ENCODE peak calls at places on chromosomes 11 and 22, in nine cellular contexts. Z is RKO; X is COR-L47; L is body of pancreas; U is MCF 10A; T is posterior vena cava; Y is NCI-H774; V is HS-5; B is naive thymus-derived CD4-positive, alpha-beta T cell. M is an unnamed sample.

GRCh38 chr11:8959546-8960166 is 4.6 kb downstream of the TMEM9B start:
- DNase-seq in X (peak; percentile 57), Z (peak; percentile 90), U (peak; percentile 87), B (no peak), L (peak; percentile 26), Y (peak; percentile 7), T (no peak), V (peak; percentile 67), M (peak; percentile 1)

GRCh38 chr22:37626144-37626543 is 13.3 kb upstream of the SH3BP1 start:
- DNase-seq in B (no peak), Y (no peak), V (no peak), U (no peak), Z (no peak), T (peak; percentile 93), X (peak; percentile 10), L (peak; percentile 52), M (no peak)

GRCh38 chr11:13776134-13776815 is 107.8 kb downstream of the FAR1 start:
- DNase-seq in U (peak; percentile 34), T (no peak), X (peak; percentile 52), Z (peak; percentile 11), L (no peak), V (no peak), Y (no peak), B (no peak), M (no peak)

GRCh38 chr11:130189492-130190210 is 30.1 kb downstream of the ST14 start:
- DNase-seq in Y (no peak), V (no peak), T (no peak), L (no peak), X (no peak), Z (no peak), B (no peak), U (no peak), M (no peak)

GRCh38 chr11:2807276-2807681 is 78.3 kb downstream of the CDKN1C start:
- DNase-seq in U (no peak), V (no peak), Y (peak; percentile 18), Z (no peak), T (peak; percentile 89), L (peak; percentile 86), X (peak; percentile 12), B (no peak), M (no peak)

GRCh38 chr11:36056160-36056751 is 112.4 kb downstream of the LDLRAD3 start:
- DNase-seq in T (no peak), B (no peak), L (peak; percentile 63), V (no peak), X (peak; percentile 24), Z (no peak), U (peak; percentile 61), Y (peak; percentile 27), M (no peak)

GRCh38 chr11:27405134-27405533 is 42.1 kb upstream of the CCDC34 start:
- DNase-seq in T (no peak), Z (no peak), U (no peak), V (no peak), L (no peak), X (no peak), B (no peak), Y (no peak), M (no peak)

GRCh38 chr11:112163875-112164521 is at the start of gene IL18:
- DNase-seq in T (peak; percentile 84), B (no peak), X (no peak), Y (no peak), Z (no peak), L (peak; percentile 84), V (no peak), U (peak; percentile 88), M (no peak)

GRCh38 chr11:44324787-44325525 is 15.0 kb upstream of the ALX4 start:
- DNase-seq in Y (peak; percentile 85), X (peak; percentile 54), T (no peak), B (no peak), V (no peak), Z (no peak), L (no peak), U (no peak), M (no peak)

GRCh38 chr11:19627566-19627965 is 85.1 kb upstream of the NAV2 start:
- DNase-seq in X (no peak), U (no peak), V (no peak), Z (no peak), B (no peak), Y (no peak), T (no peak), L (no peak), M (no peak)